ENCODE peak calls at places on chromosomes 13 and 19, in four cellular contexts. One of them, this sample, is unnamed.

GRCh38 chr19:43594710-43595604 is 977 bp downstream of the IRGQ start:
- DNase-seq in HEK293T: peak
- DNase-seq in T-cell: peak
- DNase-seq in naive thymus-derived CD8-positive, alpha-beta T cell: peak
- DNase-seq in this sample: peak

GRCh38 chr13:77429320-77430142 is 102.6 kb upstream of the MYCBP2 start:
- DNase-seq in HEK293T: no peak
- DNase-seq in T-cell: no peak
- DNase-seq in naive thymus-derived CD8-positive, alpha-beta T cell: no peak
- DNase-seq in this sample: no peak

GRCh38 chr19:47190167-47190727 is 40.8 kb downstream of the BBC3 start:
- DNase-seq in HEK293T: no peak
- DNase-seq in T-cell: peak
- DNase-seq in naive thymus-derived CD8-positive, alpha-beta T cell: peak
- DNase-seq in this sample: no peak

GRCh38 chr13:80649274-80649673 is 308.3 kb upstream of the SPRY2 start:
- DNase-seq in HEK293T: no peak
- DNase-seq in T-cell: no peak
- DNase-seq in naive thymus-derived CD8-positive, alpha-beta T cell: no peak
- DNase-seq in this sample: no peak

GRCh38 chr19:57934820-57935665 is at the start of gene ZNF418:
- DNase-seq in HEK293T: no peak
- DNase-seq in T-cell: peak
- DNase-seq in naive thymus-derived CD8-positive, alpha-beta T cell: peak
- DNase-seq in this sample: peak

GRCh38 chr13:110311721-110312668 is 4.9 kb downstream of the COL4A2 start:
- DNase-seq in HEK293T: no peak
- DNase-seq in T-cell: no peak
- DNase-seq in naive thymus-derived CD8-positive, alpha-beta T cell: no peak
- DNase-seq in this sample: no peak

GRCh38 chr13:106139407-106139806 is 396.1 kb downstream of the EFNB2 start:
- DNase-seq in HEK293T: no peak
- DNase-seq in T-cell: no peak
- DNase-seq in naive thymus-derived CD8-positive, alpha-beta T cell: no peak
- DNase-seq in this sample: no peak

GRCh38 chr13:109196896-109197295 is 567.5 kb downstream of the MYO16 start:
- DNase-seq in HEK293T: peak
- DNase-seq in T-cell: no peak
- DNase-seq in naive thymus-derived CD8-positive, alpha-beta T cell: no peak
- DNase-seq in this sample: peak

GRCh38 chr19:12749938-12750521 is 1.6 kb upstream of the BEST2 start:
- DNase-seq in HEK293T: no peak
- DNase-seq in T-cell: no peak
- DNase-seq in naive thymus-derived CD8-positive, alpha-beta T cell: no peak
- DNase-seq in this sample: no peak

GRCh38 chr19:1428738-1429391 is 9.3 kb upstream of the RPS15 start:
- DNase-seq in HEK293T: no peak
- DNase-seq in T-cell: no peak
- DNase-seq in naive thymus-derived CD8-positive, alpha-beta T cell: no peak
- DNase-seq in this sample: no peak

GRCh38 chr13:97757807-97758206 is 195.7 kb upstream of the IPO5 start:
- DNase-seq in HEK293T: no peak
- DNase-seq in T-cell: no peak
- DNase-seq in naive thymus-derived CD8-positive, alpha-beta T cell: no peak
- DNase-seq in this sample: no peak